ENCODE peak calls at places on chromosomes 6 and 20, in nine cellular contexts. One of them, this sample, is unnamed.

GRCh38 chr6:125480571-125480970 is 178.8 kb upstream of the HDDC2 start:
- DNase-seq in IMR-90: no peak
- DNase-seq in NT2/D1: no peak
- DNase-seq in PC-3: no peak
- DNase-seq in H9: no peak
- DNase-seq in fibroblast of lung: no peak
- DNase-seq in neuronal stem cell: no peak
- DNase-seq in DND-41: no peak
- DNase-seq in MM.1S: no peak
- DNase-seq in this sample: no peak

GRCh38 chr6:23415819-23416427 is 710.1 kb upstream of the NRSN1 start:
- DNase-seq in IMR-90: no peak
- DNase-seq in NT2/D1: no peak
- DNase-seq in PC-3: no peak
- DNase-seq in H9: no peak
- DNase-seq in fibroblast of lung: no peak
- DNase-seq in neuronal stem cell: no peak
- DNase-seq in DND-41: no peak
- DNase-seq in MM.1S: peak; percentile 10
- DNase-seq in this sample: no peak

GRCh38 chr6:111585241-111585968 is 20.3 kb downstream of the TRAF3IP2 start:
- DNase-seq in IMR-90: peak; percentile 75
- DNase-seq in NT2/D1: no peak
- DNase-seq in PC-3: peak; percentile 57
- DNase-seq in H9: no peak
- DNase-seq in fibroblast of lung: peak; percentile 49
- DNase-seq in neuronal stem cell: no peak
- DNase-seq in DND-41: no peak
- DNase-seq in MM.1S: no peak
- DNase-seq in this sample: no peak

GRCh38 chr6:150732765-150733539 is 132.6 kb upstream of the MTHFD1L start:
- DNase-seq in IMR-90: no peak
- DNase-seq in NT2/D1: no peak
- DNase-seq in PC-3: no peak
- DNase-seq in H9: no peak
- DNase-seq in fibroblast of lung: no peak
- DNase-seq in neuronal stem cell: no peak
- DNase-seq in DND-41: no peak
- DNase-seq in MM.1S: no peak
- DNase-seq in this sample: no peak

GRCh38 chr6:80366721-80367120 is 260.2 kb downstream of the BCKDHB start:
- DNase-seq in IMR-90: peak; percentile 77
- DNase-seq in NT2/D1: no peak
- DNase-seq in PC-3: no peak
- DNase-seq in H9: no peak
- DNase-seq in fibroblast of lung: peak; percentile 83
- DNase-seq in neuronal stem cell: no peak
- DNase-seq in DND-41: no peak
- DNase-seq in MM.1S: no peak
- DNase-seq in this sample: no peak

GRCh38 chr6:11276911-11277274 is 44.4 kb upstream of the NEDD9 start:
- DNase-seq in IMR-90: no peak
- DNase-seq in NT2/D1: no peak
- DNase-seq in PC-3: peak; percentile 44
- DNase-seq in H9: no peak
- DNase-seq in fibroblast of lung: no peak
- DNase-seq in neuronal stem cell: no peak
- DNase-seq in DND-41: no peak
- DNase-seq in MM.1S: no peak
- DNase-seq in this sample: no peak

GRCh38 chr20:37773260-37773825 is 79.5 kb downstream of the CTNNBL1 start:
- DNase-seq in IMR-90: no peak
- DNase-seq in NT2/D1: no peak
- DNase-seq in PC-3: no peak
- DNase-seq in H9: no peak
- DNase-seq in fibroblast of lung: no peak
- DNase-seq in neuronal stem cell: no peak
- DNase-seq in DND-41: no peak
- DNase-seq in MM.1S: no peak
- DNase-seq in this sample: peak; percentile 22

GRCh38 chr20:46580613-46581012 is 30.2 kb upstream of the OCSTAMP start:
- DNase-seq in IMR-90: no peak
- DNase-seq in NT2/D1: no peak
- DNase-seq in PC-3: no peak
- DNase-seq in H9: no peak
- DNase-seq in fibroblast of lung: no peak
- DNase-seq in neuronal stem cell: no peak
- DNase-seq in DND-41: no peak
- DNase-seq in MM.1S: no peak
- DNase-seq in this sample: peak; percentile 2

GRCh38 chr20:49281059-49281912 is 3.4 kb upstream of the ZNFX1 start:
- DNase-seq in IMR-90: no peak
- DNase-seq in NT2/D1: no peak
- DNase-seq in PC-3: peak; percentile 31
- DNase-seq in H9: peak; percentile 71
- DNase-seq in fibroblast of lung: peak; percentile 53
- DNase-seq in neuronal stem cell: no peak
- DNase-seq in DND-41: no peak
- DNase-seq in MM.1S: no peak
- DNase-seq in this sample: no peak
- H3K4me1 ChIP-seq in IMR-90: peaks cover 5% of the 10 kb centered on the region
- H3K4me1 ChIP-seq in NT2/D1: no peaks in the 10 kb centered on the region
- H3K4me1 ChIP-seq in PC-3: peaks cover 53% of the 10 kb centered on the region
- H3K4me1 ChIP-seq in H9: no peaks in the 10 kb centered on the region
- H3K4me1 ChIP-seq in fibroblast of lung: no peaks in the 10 kb centered on the region
- H3K4me1 ChIP-seq in neuronal stem cell: peaks cover 7% of the 10 kb centered on the region
- H3K4me1 ChIP-seq in DND-41: peaks cover 77% of the 10 kb centered on the region
- H3K4me1 ChIP-seq in MM.1S: peaks cover 20% of the 10 kb centered on the region
- H3K4me1 ChIP-seq in this sample: peaks cover 57% of the 10 kb centered on the region

GRCh38 chr20:56151834-56152233 is 96.7 kb upstream of the MC3R start:
- DNase-seq in IMR-90: no peak
- DNase-seq in NT2/D1: no peak
- DNase-seq in PC-3: no peak
- DNase-seq in H9: no peak
- DNase-seq in fibroblast of lung: no peak
- DNase-seq in neuronal stem cell: no peak
- DNase-seq in DND-41: no peak
- DNase-seq in MM.1S: no peak
- DNase-seq in this sample: no peak
- H3K9me3 ChIP-seq in IMR-90: peaks cover 38% of the 10 kb centered on the region
- H3K9me3 ChIP-seq in NT2/D1: no peaks in the 10 kb centered on the region
- H3K9me3 ChIP-seq in PC-3: no peaks in the 10 kb centered on the region
- H3K9me3 ChIP-seq in H9: peaks cover 94% of the 10 kb centered on the region
- H3K9me3 ChIP-seq in fibroblast of lung: no peaks in the 10 kb centered on the region
- H3K9me3 ChIP-seq in neuronal stem cell: peaks cover 1% of the 10 kb centered on the region
- H3K9me3 ChIP-seq in DND-41: no peaks in the 10 kb centered on the region
- H3K9me3 ChIP-seq in MM.1S: no peaks in the 10 kb centered on the region
- H3K9me3 ChIP-seq in this sample: no peaks in the 10 kb centered on the region

GRCh38 chr6:153129873-153130514 is 1.1 kb downstream of the RGS17 start:
- DNase-seq in IMR-90: peak; percentile 12
- DNase-seq in NT2/D1: no peak
- DNase-seq in PC-3: no peak
- DNase-seq in H9: no peak
- DNase-seq in fibroblast of lung: peak; percentile 35
- DNase-seq in neuronal stem cell: peak; percentile 14
- DNase-seq in DND-41: no peak
- DNase-seq in MM.1S: no peak
- DNase-seq in this sample: peak; percentile 34
- H3K9ac ChIP-seq in IMR-90: peak overlapping the region; percentile 65
- H3K9ac ChIP-seq in NT2/D1: peak overlapping the region; percentile 66
- H3K9ac ChIP-seq in PC-3: peak overlapping the region; percentile 12
- H3K9ac ChIP-seq in H9: peak overlapping the region; percentile 15
- H3K9ac ChIP-seq in fibroblast of lung: peak overlapping the region; percentile 21
- H3K9ac ChIP-seq in neuronal stem cell: peak overlapping the region; percentile 83
- H3K9ac ChIP-seq in DND-41: no peak overlapping the region
- H3K9ac ChIP-seq in MM.1S: no peak overlapping the region
- H3K9ac ChIP-seq in this sample: peak overlapping the region; percentile 36

GRCh38 chr20:34011275-34011674 is 17.6 kb downstream of the RALY start:
- DNase-seq in IMR-90: no peak
- DNase-seq in NT2/D1: no peak
- DNase-seq in PC-3: no peak
- DNase-seq in H9: no peak
- DNase-seq in fibroblast of lung: no peak
- DNase-seq in neuronal stem cell: no peak
- DNase-seq in DND-41: no peak
- DNase-seq in MM.1S: no peak
- DNase-seq in this sample: no peak

GRCh38 chr20:34012735-34013134 is 19.0 kb downstream of the RALY start:
- DNase-seq in IMR-90: no peak
- DNase-seq in NT2/D1: no peak
- DNase-seq in PC-3: no peak
- DNase-seq in H9: no peak
- DNase-seq in fibroblast of lung: no peak
- DNase-seq in neuronal stem cell: no peak
- DNase-seq in DND-41: no peak
- DNase-seq in MM.1S: no peak
- DNase-seq in this sample: no peak

GRCh38 chr20:34013532-34013931 is 19.8 kb downstream of the RALY start:
- DNase-seq in IMR-90: no peak
- DNase-seq in NT2/D1: no peak
- DNase-seq in PC-3: no peak
- DNase-seq in H9: no peak
- DNase-seq in fibroblast of lung: no peak
- DNase-seq in neuronal stem cell: no peak
- DNase-seq in DND-41: no peak
- DNase-seq in MM.1S: no peak
- DNase-seq in this sample: no peak

GRCh38 chr20:34010405-34010895 is 16.7 kb downstream of the RALY start:
- DNase-seq in IMR-90: no peak
- DNase-seq in NT2/D1: peak; percentile 84
- DNase-seq in PC-3: no peak
- DNase-seq in H9: peak; percentile 51
- DNase-seq in fibroblast of lung: no peak
- DNase-seq in neuronal stem cell: no peak
- DNase-seq in DND-41: no peak
- DNase-seq in MM.1S: no peak
- DNase-seq in this sample: no peak

GRCh38 chr20:34012330-34012729 is 18.6 kb downstream of the RALY start:
- DNase-seq in IMR-90: no peak
- DNase-seq in NT2/D1: no peak
- DNase-seq in PC-3: no peak
- DNase-seq in H9: no peak
- DNase-seq in fibroblast of lung: no peak
- DNase-seq in neuronal stem cell: no peak
- DNase-seq in DND-41: no peak
- DNase-seq in MM.1S: no peak
- DNase-seq in this sample: no peak
- H3K4me1 ChIP-seq in IMR-90: peaks cover 7% of the 10 kb centered on the region
- H3K4me1 ChIP-seq in NT2/D1: peaks cover 8% of the 10 kb centered on the region
- H3K4me1 ChIP-seq in PC-3: no peaks in the 10 kb centered on the region
- H3K4me1 ChIP-seq in H9: peaks cover 12% of the 10 kb centered on the region
- H3K4me1 ChIP-seq in fibroblast of lung: peaks cover 5% of the 10 kb centered on the region
- H3K4me1 ChIP-seq in neuronal stem cell: peaks cover 12% of the 10 kb centered on the region
- H3K4me1 ChIP-seq in DND-41: peaks cover 26% of the 10 kb centered on the region
- H3K4me1 ChIP-seq in MM.1S: peaks cover 63% of the 10 kb centered on the region
- H3K4me1 ChIP-seq in this sample: peaks cover 22% of the 10 kb centered on the region

GRCh38 chr20:31414381-31414780 is 8.4 kb upstream of the DEFB121 start:
- DNase-seq in IMR-90: no peak
- DNase-seq in NT2/D1: no peak
- DNase-seq in PC-3: no peak
- DNase-seq in H9: no peak
- DNase-seq in fibroblast of lung: no peak
- DNase-seq in neuronal stem cell: no peak
- DNase-seq in DND-41: no peak
- DNase-seq in MM.1S: no peak
- DNase-seq in this sample: no peak
- H3K9me3 ChIP-seq in IMR-90: no peaks in the 10 kb centered on the region
- H3K9me3 ChIP-seq in NT2/D1: no peaks in the 10 kb centered on the region
- H3K9me3 ChIP-seq in PC-3: no peaks in the 10 kb centered on the region
- H3K9me3 ChIP-seq in H9: peaks cover 84% of the 10 kb centered on the region
- H3K9me3 ChIP-seq in fibroblast of lung: no peaks in the 10 kb centered on the region
- H3K9me3 ChIP-seq in neuronal stem cell: peaks cover 10% of the 10 kb centered on the region
- H3K9me3 ChIP-seq in DND-41: no peaks in the 10 kb centered on the region
- H3K9me3 ChIP-seq in MM.1S: no peaks in the 10 kb centered on the region
- H3K9me3 ChIP-seq in this sample: no peaks in the 10 kb centered on the region